ENCODE peak calls at places on chromosomes 7 and 10, in nine cellular contexts. I is activated T-helper 1 cell treated with anti-CD3 and anti-CD28 coated beads, Interleukin-12 subunit alpha, Interleukin-12 subunit beta, Interleukin-2, Interleukin-4 antibody, amounts not matched to agents 30 ng/mL and 10 ng/mL and 1 ng/mL, durations not matched to agents 14 hours and 24 hours and 36 hours; R is stimulated activated CD4-positive, alpha-beta T cell treated with anti-CD3 and anti-CD28 coated beads, Interleukin-15, amount 100 ng/mL, for 24 hours; V is GM04504; N is activated CD4-positive, CD25-positive, alpha-beta regulatory T cell; B is SHP77 treated with DMSO at 0.1 percent for 48 hours; D is body of pancreas; F is bronchial epithelial cell; H is nephron progenitor cell. U is an unnamed sample.

GRCh38 chr10:6918305-6918704 is 338.2 kb upstream of the PRKCQ start:
- DNase-seq in I (peak), R (peak), V (no peak), N (peak), B (no peak), D (peak), F (no peak), H (peak), U (no peak)

GRCh38 chr10:10591682-10592412 is 425.8 kb upstream of the CELF2 start:
- DNase-seq in I (no peak), R (no peak), V (no peak), N (no peak), B (no peak), D (no peak), F (peak), H (no peak), U (no peak)

GRCh38 chr7:108203433-108204002 is 73.4 kb upstream of the LAMB4 start:
- DNase-seq in I (no peak), R (no peak), V (no peak), N (no peak), B (peak), D (no peak), F (no peak), H (no peak), U (no peak)

GRCh38 chr10:13690281-13690825 is 103.6 kb downstream of the PRPF18 start:
- DNase-seq in I (no peak), R (no peak), V (no peak), N (no peak), B (no peak), D (no peak), F (peak), H (no peak), U (no peak)

GRCh38 chr7:45696476-45696875 is 122.3 kb downstream of the ADCY1 start:
- DNase-seq in I (no peak), R (no peak), V (no peak), N (no peak), B (no peak), D (no peak), F (no peak), H (no peak), U (no peak)

GRCh38 chr7:1937252-1937605 is 267.2 kb downstream of the ELFN1 start:
- DNase-seq in I (no peak), R (no peak), V (no peak), N (no peak), B (no peak), D (no peak), F (no peak), H (no peak), U (no peak)

GRCh38 chr7:139396323-139396951 is 36.7 kb downstream of the LUC7L2 start:
- DNase-seq in I (no peak), R (no peak), V (no peak), N (no peak), B (no peak), D (no peak), F (no peak), H (no peak), U (no peak)

GRCh38 chr10:99370993-99371392 is 41.8 kb downstream of the CNNM1 start:
- DNase-seq in I (no peak), R (peak), V (no peak), N (no peak), B (peak), D (no peak), F (peak), H (no peak), U (peak)

GRCh38 chr7:36423633-36424032 is 34.0 kb downstream of the ANLN start:
- DNase-seq in I (no peak), R (no peak), V (no peak), N (no peak), B (no peak), D (no peak), F (no peak), H (no peak), U (no peak)

GRCh38 chr10:96614515-96614914 is 27.7 kb upstream of the TM9SF3 start:
- DNase-seq in I (no peak), R (no peak), V (peak), N (no peak), B (peak), D (no peak), F (peak), H (no peak), U (peak)

GRCh38 chr10:34032564-34032963 is 698.1 kb upstream of the NRP1 start:
- DNase-seq in I (no peak), R (no peak), V (no peak), N (no peak), B (no peak), D (no peak), F (no peak), H (no peak), U (no peak)

GRCh38 chr10:6044651-6045599 is 17.2 kb downstream of the IL2RA start:
- DNase-seq in I (no peak), R (peak), V (no peak), N (no peak), B (no peak), D (no peak), F (no peak), H (no peak), U (no peak)

GRCh38 chr10:58044072-58044471 is 223.6 kb downstream of the IPMK start:
- DNase-seq in I (no peak), R (no peak), V (peak), N (no peak), B (no peak), D (no peak), F (peak), H (no peak), U (no peak)

GRCh38 chr7:36118344-36118743 is 34.7 kb upstream of the EEPD1 start:
- DNase-seq in I (no peak), R (no peak), V (no peak), N (no peak), B (no peak), D (no peak), F (no peak), H (no peak), U (no peak)

GRCh38 chr7:123570390-123571182 is 13.0 kb upstream of the NDUFA5 start:
- DNase-seq in I (no peak), R (no peak), V (no peak), N (no peak), B (peak), D (no peak), F (peak), H (no peak), U (no peak)

GRCh38 chr10:8013011-8013410 is 41.5 kb upstream of the GATA3 start:
- DNase-seq in I (no peak), R (no peak), V (no peak), N (no peak), B (no peak), D (no peak), F (no peak), H (no peak), U (no peak)

GRCh38 chr7:99137418-99138180 is 6.3 kb downstream of the SMURF1 start:
- DNase-seq in I (no peak), R (no peak), V (peak), N (no peak), B (no peak), D (no peak), F (peak), H (peak), U (no peak)

GRCh38 chr10:4545077-4545476 is 280.9 kb upstream of the AKR1E2 start:
- DNase-seq in I (no peak), R (no peak), V (no peak), N (no peak), B (no peak), D (no peak), F (no peak), H (no peak), U (no peak)

GRCh38 chr7:158609313-158609974 is 21.8 kb upstream of the PTPRN2 start:
- DNase-seq in I (no peak), R (no peak), V (no peak), N (no peak), B (no peak), D (no peak), F (no peak), H (no peak), U (no peak)

GRCh38 chr10:114632869-114633715 is 25.0 kb downstream of the ABLIM1 start:
- DNase-seq in I (no peak), R (no peak), V (peak), N (no peak), B (no peak), D (no peak), F (peak), H (no peak), U (peak)

GRCh38 chr10:119693262-119693957 is 32.4 kb upstream of the INPP5F start:
- DNase-seq in I (no peak), R (no peak), V (no peak), N (no peak), B (no peak), D (no peak), F (no peak), H (peak), U (no peak)

GRCh38 chr10:104032144-104032775 is 53.4 kb downstream of the COL17A1 start:
- DNase-seq in I (no peak), R (no peak), V (no peak), N (no peak), B (no peak), D (no peak), F (no peak), H (no peak), U (no peak)

GRCh38 chr10:44975487-44976331 is 2.9 kb downstream of the DEPP1 start:
- DNase-seq in I (no peak), R (no peak), V (no peak), N (no peak), B (no peak), D (peak), F (peak), H (no peak), U (peak)

GRCh38 chr10:89351402-89352038 is 23.7 kb downstream of the IFIT3 start:
- DNase-seq in I (no peak), R (no peak), V (no peak), N (no peak), B (no peak), D (no peak), F (peak), H (no peak), U (no peak)

GRCh38 chr7:88321694-88322093 is 15.0 kb upstream of the STEAP4 start:
- DNase-seq in I (no peak), R (no peak), V (no peak), N (no peak), B (no peak), D (no peak), F (no peak), H (no peak), U (no peak)

GRCh38 chr10:91579351-91579985 is 53.4 kb downstream of the PPP1R3C start:
- DNase-seq in I (no peak), R (no peak), V (peak), N (no peak), B (no peak), D (no peak), F (no peak), H (no peak), U (no peak)

GRCh38 chr7:1758859-1759521 is 88.9 kb downstream of the ELFN1 start:
- DNase-seq in I (no peak), R (no peak), V (no peak), N (no peak), B (no peak), D (no peak), F (no peak), H (no peak), U (no peak)

GRCh38 chr7:17020250-17020649 is 138.5 kb upstream of the AGR3 start:
- DNase-seq in I (no peak), R (no peak), V (no peak), N (no peak), B (no peak), D (no peak), F (peak), H (no peak), U (no peak)

GRCh38 chr10:132136689-132137088 is 50.1 kb upstream of the DPYSL4 start:
- DNase-seq in I (no peak), R (no peak), V (no peak), N (no peak), B (no peak), D (no peak), F (no peak), H (no peak), U (no peak)

GRCh38 chr7:140059288-140060242 is 3.2 kb downstream of the PARP12 start:
- DNase-seq in I (no peak), R (peak), V (peak), N (no peak), B (no peak), D (peak), F (peak), H (no peak), U (peak)

U was measured in HCT116.